ENCODE peak calls at places on chromosomes 4 and X, in seven cellular contexts. J is hypothalamus; B is CD8-positive, alpha-beta memory T cell; F is LoVo; Q is fibroblast of the aortic adventitia; D is activated naive CD8-positive, alpha-beta T cell treated with anti-CD3 and anti-CD28 coated beads, Interleukin-2, amount 50 U/mL, for 16 hours; T is activated T-cell treated with anti-CD3 and anti-CD28 coated beads for 1 hour. P is an unnamed sample.

GRCh38 chr4:150781108-150781663 is 199.2 kb downstream of the MAB21L2 start:
- DNase-seq in Q (no peak), T (no peak), D (no peak), B (no peak), F (no peak), J (no peak), P (no peak)

GRCh38 chr4:126354784-126355183 is 1040.0 kb downstream of the FAT4 start:
- DNase-seq in J (no peak), F (no peak), B (no peak), Q (no peak), D (no peak), T (no peak), P (no peak)

GRCh38 chrX:54978448-54978847 is 15.5 kb downstream of the PFKFB1 start:
- DNase-seq in B (no peak), F (no peak), Q (no peak), D (no peak), T (no peak), J (no peak), P (no peak)

GRCh38 chr4:94947681-94948108 is 189.9 kb downstream of the BMPR1B start:
- DNase-seq in T (no peak), F (no peak), B (no peak), D (no peak), J (no peak), Q (no peak), P (no peak)

GRCh38 chrX:26262121-26262523 is 46.2 kb downstream of the MAGEB5 start:
- DNase-seq in B (no peak), T (no peak), J (no peak), Q (peak; percentile 14), F (no peak), D (no peak), P (no peak)

GRCh38 chr4:73021634-73022033 is 47.9 kb downstream of the COX18 start:
- DNase-seq in F (peak; percentile 18), J (no peak), D (no peak), Q (peak; percentile 73), T (no peak), B (no peak), P (peak; percentile 7)

GRCh38 chrX:11423362-11423818 is 130.2 kb downstream of the AMELX start:
- DNase-seq in F (no peak), B (no peak), J (peak; percentile 1), T (no peak), D (no peak), Q (peak; percentile 68), P (no peak)

GRCh38 chrX:12526296-12526695 is 264.9 kb upstream of the PRPS2 start:
- DNase-seq in D (no peak), F (no peak), J (no peak), T (no peak), B (no peak), Q (no peak), P (no peak)

GRCh38 chrX:34624416-34624815 is 32.7 kb downstream of the TMEM47 start:
- DNase-seq in Q (peak; percentile 47), F (no peak), J (no peak), D (no peak), T (no peak), B (no peak), P (no peak)

GRCh38 chrX:17237146-17237545 is 137.9 kb upstream of the NHS start:
- DNase-seq in F (no peak), Q (no peak), J (no peak), T (no peak), D (no peak), B (no peak), P (no peak)

GRCh38 chr4:11632015-11632414 is 203.3 kb upstream of the HS3ST1 start:
- DNase-seq in Q (no peak), D (no peak), J (no peak), T (no peak), B (no peak), F (no peak), P (no peak)

GRCh38 chr4:55079451-55080173 is 45.8 kb downstream of the KDR start:
- DNase-seq in Q (peak; percentile 20), T (no peak), D (no peak), J (no peak), F (no peak), B (no peak), P (no peak)

GRCh38 chr4:122285285-122285684 is 93.5 kb upstream of the ADAD1 start:
- DNase-seq in F (no peak), J (no peak), B (no peak), Q (no peak), D (no peak), T (no peak), P (no peak)

GRCh38 chr4:92236907-92237306 is 66.9 kb upstream of the GRID2 start:
- DNase-seq in J (no peak), Q (peak; percentile 73), D (no peak), B (no peak), F (no peak), T (no peak), P (no peak)

GRCh38 chr4:118975487-118976192 is 87.0 kb downstream of the SYNPO2 start:
- DNase-seq in J (no peak), Q (no peak), B (no peak), F (no peak), T (no peak), D (no peak), P (no peak)

GRCh38 chr4:128528793-128529553 is 241.4 kb upstream of the PGRMC2 start:
- DNase-seq in B (no peak), F (peak; percentile 58), Q (peak; percentile 97), T (no peak), D (no peak), J (no peak), P (no peak)

GRCh38 chrX:47169273-47169672 is 24.3 kb downstream of the RBM10 start:
- DNase-seq in T (no peak), D (no peak), Q (no peak), J (no peak), B (no peak), F (no peak), P (no peak)

GRCh38 chr4:94364527-94364926 is 21.9 kb upstream of the HPGDS start:
- DNase-seq in F (no peak), Q (no peak), T (no peak), D (no peak), J (no peak), B (no peak), P (no peak)

GRCh38 chrX:71100581-71101505 is 5.2 kb downstream of the FOXO4 start:
- DNase-seq in B (peak; percentile 52), D (no peak), Q (no peak), F (no peak), J (no peak), T (no peak), P (no peak)

GRCh38 chr4:110865611-110866254 is 242.9 kb upstream of the PITX2 start:
- DNase-seq in F (peak; percentile 52), T (no peak), B (no peak), Q (peak; percentile 90), J (no peak), D (no peak), P (no peak)

GRCh38 chr4:175422331-175422730 is 389.7 kb downstream of the GPM6A start:
- DNase-seq in Q (peak; percentile 32), T (no peak), F (no peak), B (no peak), D (no peak), J (no peak), P (no peak)

GRCh38 chrX:112779139-112779538 is 61.5 kb downstream of the AMOT start:
- DNase-seq in Q (no peak), B (no peak), F (no peak), T (no peak), D (no peak), J (no peak), P (no peak)

GRCh38 chrX:140091276-140091886 is 126.1 kb upstream of the CXorf66 start:
- DNase-seq in F (no peak), T (peak; percentile 0), B (no peak), J (no peak), D (no peak), Q (no peak), P (no peak)

GRCh38 chr4:165326831-165327210 is 648 bp upstream of the MSMO1 start:
- DNase-seq in F (peak; percentile 46), B (no peak), J (no peak), Q (no peak), D (no peak), T (no peak), P (peak; percentile 39)

GRCh38 chr4:8554555-8555100 is 25.6 kb upstream of the GPR78 start:
- DNase-seq in Q (no peak), D (no peak), T (no peak), F (no peak), B (no peak), J (no peak), P (no peak)

GRCh38 chr4:81531410-81531809 is 59.7 kb upstream of the RASGEF1B start:
- DNase-seq in Q (no peak), D (no peak), J (no peak), T (no peak), B (no peak), F (no peak), P (no peak)

GRCh38 chr4:44674471-44674870 is 3.7 kb upstream of the GUF1 start:
- DNase-seq in J (no peak), B (no peak), Q (peak; percentile 4), D (no peak), F (no peak), T (no peak), P (no peak)

GRCh38 chrX:134847133-134847532 is 143.7 kb upstream of the SMIM10 start:
- DNase-seq in J (no peak), D (no peak), F (no peak), T (no peak), B (no peak), Q (no peak), P (no peak)

GRCh38 chrX:129823115-129823514 is 20.6 kb downstream of the ZDHHC9 start:
- DNase-seq in F (no peak), Q (peak; percentile 54), J (no peak), B (peak; percentile 70), D (no peak), T (peak; percentile 37), P (no peak)

GRCh38 chrX:153582896-153583295 is 16.0 kb downstream of the CCNQ start:
- DNase-seq in J (no peak), D (peak; percentile 38), B (peak; percentile 73), Q (no peak), T (peak; percentile 40), F (no peak), P (no peak)

GRCh38 chrX:147962476-147962875 is 18.7 kb upstream of the FMR1NB start:
- DNase-seq in T (no peak), B (no peak), J (no peak), F (no peak), Q (no peak), D (no peak), P (no peak)

GRCh38 chrX:30533261-30533660 is 44.3 kb downstream of the TASL start:
- DNase-seq in Q (no peak), T (no peak), J (no peak), B (no peak), D (no peak), F (no peak), P (no peak)

GRCh38 chrX:357035-357692 is 29.5 kb downstream of the PPP2R3B start:
- DNase-seq in D (no peak), F (no peak), Q (no peak), J (no peak), T (no peak), B (no peak), P (no peak)

GRCh38 chrX:302975-303374 is 15.6 kb downstream of the GTPBP6 start:
- DNase-seq in T (no peak), J (no peak), D (no peak), F (no peak), Q (no peak), B (peak; percentile 34), P (no peak)

GRCh38 chrX:124328765-124329164 is 3.7 kb upstream of the TEX13D start:
- DNase-seq in T (no peak), J (no peak), B (no peak), F (no peak), Q (no peak), D (no peak), P (no peak)

GRCh38 chr4:65893311-65893710 is 223.0 kb upstream of the EPHA5 start:
- DNase-seq in B (no peak), F (no peak), D (no peak), T (no peak), J (no peak), Q (peak; percentile 8), P (no peak)

GRCh38 chr4:47719576-47719975 is 118.3 kb downstream of the CORIN start:
- DNase-seq in J (no peak), D (no peak), Q (no peak), B (no peak), F (no peak), T (no peak), P (no peak)

GRCh38 chr4:2423066-2423465 is 4.3 kb downstream of the CFAP99 start:
- DNase-seq in Q (no peak), J (no peak), B (no peak), T (no peak), D (no peak), F (no peak), P (no peak)

P was measured in SHP77 treated with DMSO at 0.1 percent for 48 hours.